ENCODE peak calls at places on chromosomes 3 and 15, in ten cellular contexts. One of them, this sample, is unnamed.
A peak's percentile ranks its signal among the peaks of the same experiment; 100 is the strongest.

GRCh38 chr3:150372320-150373118 is 35.6 kb upstream of the TSC22D2 start:
- DNase-seq in lower leg skin: no peak
- DNase-seq in transverse colon: no peak
- DNase-seq in ovary: no peak
- DNase-seq in upper lobe of left lung: no peak
- DNase-seq in sigmoid colon: no peak
- DNase-seq in testis: no peak
- DNase-seq in spleen: no peak
- DNase-seq in A549: peak; percentile 81
- DNase-seq in endothelial cell of umbilical vein: peak; percentile 47
- DNase-seq in this sample: no peak

GRCh38 chr15:57031605-57032004 is 113.2 kb downstream of the TCF12 start:
- DNase-seq in testis: peak; percentile 71
- DNase-seq in transverse colon: no peak
- DNase-seq in upper lobe of left lung: no peak
- DNase-seq in spleen: no peak
- DNase-seq in sigmoid colon: peak; percentile 70
- DNase-seq in endothelial cell of umbilical vein: peak; percentile 64
- DNase-seq in A549: peak; percentile 49
- DNase-seq in ovary: peak; percentile 40
- DNase-seq in lower leg skin: peak; percentile 58
- DNase-seq in this sample: no peak

GRCh38 chr15:20341901-20342605 is 199.5 kb downstream of the GOLGA6L6 start:
- DNase-seq in sigmoid colon: peak; percentile 92
- DNase-seq in spleen: peak; percentile 95
- DNase-seq in upper lobe of left lung: peak; percentile 95
- DNase-seq in endothelial cell of umbilical vein: peak; percentile 3
- DNase-seq in A549: peak; percentile 25
- DNase-seq in testis: no peak
- DNase-seq in transverse colon: peak; percentile 41
- DNase-seq in ovary: peak; percentile 63
- DNase-seq in lower leg skin: no peak
- DNase-seq in this sample: no peak

GRCh38 chr3:27789420-27789819 is 67.3 kb upstream of the EOMES start:
- DNase-seq in transverse colon: no peak
- DNase-seq in upper lobe of left lung: no peak
- DNase-seq in sigmoid colon: no peak
- DNase-seq in ovary: no peak
- DNase-seq in testis: no peak
- DNase-seq in endothelial cell of umbilical vein: no peak
- DNase-seq in spleen: no peak
- DNase-seq in lower leg skin: no peak
- DNase-seq in A549: no peak
- DNase-seq in this sample: no peak

GRCh38 chr3:123126051-123126450 is 59.2 kb downstream of the PDIA5 start:
- DNase-seq in A549: no peak
- DNase-seq in endothelial cell of umbilical vein: no peak
- DNase-seq in transverse colon: no peak
- DNase-seq in spleen: peak; percentile 48
- DNase-seq in ovary: no peak
- DNase-seq in upper lobe of left lung: no peak
- DNase-seq in testis: no peak
- DNase-seq in sigmoid colon: no peak
- DNase-seq in lower leg skin: no peak
- DNase-seq in this sample: no peak

GRCh38 chr3:83934208-83935150 is 1024.3 kb upstream of the CADM2 start:
- DNase-seq in spleen: no peak
- DNase-seq in transverse colon: no peak
- DNase-seq in upper lobe of left lung: no peak
- DNase-seq in testis: no peak
- DNase-seq in endothelial cell of umbilical vein: no peak
- DNase-seq in ovary: no peak
- DNase-seq in A549: peak; percentile 62
- DNase-seq in sigmoid colon: no peak
- DNase-seq in lower leg skin: peak; percentile 66
- DNase-seq in this sample: no peak

GRCh38 chr15:66700412-66700801 is 1.6 kb upstream of the SMAD6 start:
- DNase-seq in sigmoid colon: no peak
- DNase-seq in spleen: no peak
- DNase-seq in lower leg skin: no peak
- DNase-seq in upper lobe of left lung: no peak
- DNase-seq in testis: no peak
- DNase-seq in A549: no peak
- DNase-seq in transverse colon: no peak
- DNase-seq in endothelial cell of umbilical vein: no peak
- DNase-seq in ovary: no peak
- DNase-seq in this sample: peak; percentile 60

GRCh38 chr3:50542177-50543034 is 25.1 kb downstream of the C3orf18 start:
- DNase-seq in testis: peak; percentile 87
- DNase-seq in endothelial cell of umbilical vein: peak; percentile 63
- DNase-seq in lower leg skin: peak; percentile 63
- DNase-seq in upper lobe of left lung: no peak
- DNase-seq in ovary: peak; percentile 74
- DNase-seq in sigmoid colon: peak; percentile 80
- DNase-seq in spleen: peak; percentile 81
- DNase-seq in transverse colon: peak; percentile 75
- DNase-seq in A549: peak; percentile 42
- DNase-seq in this sample: peak; percentile 83

GRCh38 chr3:196947860-196948441 is 5.6 kb upstream of the NCBP2 start:
- DNase-seq in transverse colon: no peak
- DNase-seq in spleen: no peak
- DNase-seq in lower leg skin: no peak
- DNase-seq in endothelial cell of umbilical vein: no peak
- DNase-seq in sigmoid colon: no peak
- DNase-seq in A549: no peak
- DNase-seq in upper lobe of left lung: peak; percentile 67
- DNase-seq in testis: no peak
- DNase-seq in ovary: no peak
- DNase-seq in this sample: no peak
- TF ChIP-seq POLR2A in transverse colon: no peak
- TF ChIP-seq POLR2A in spleen: no peak
- TF ChIP-seq POLR2A in lower leg skin: no peak
- TF ChIP-seq POLR2A in endothelial cell of umbilical vein: no peak
- TF ChIP-seq POLR2A in sigmoid colon: no peak
- TF ChIP-seq POLR2A in A549: no peak
- TF ChIP-seq POLR2A in upper lobe of left lung: no peak
- TF ChIP-seq POLR2A in testis: no peak
- TF ChIP-seq POLR2A in ovary: no peak
- TF ChIP-seq POLR2A in this sample: no peak

GRCh38 chr15:90879730-90880366 is 4.5 kb upstream of the FES start:
- DNase-seq in testis: no peak
- DNase-seq in sigmoid colon: no peak
- DNase-seq in spleen: peak; percentile 79
- DNase-seq in A549: no peak
- DNase-seq in transverse colon: no peak
- DNase-seq in endothelial cell of umbilical vein: no peak
- DNase-seq in lower leg skin: no peak
- DNase-seq in upper lobe of left lung: peak; percentile 84
- DNase-seq in ovary: peak; percentile 26
- DNase-seq in this sample: no peak

GRCh38 chr15:90881181-90881977 is 2.9 kb upstream of the FES start:
- DNase-seq in upper lobe of left lung: peak; percentile 75
- DNase-seq in testis: no peak
- DNase-seq in spleen: peak; percentile 80
- DNase-seq in endothelial cell of umbilical vein: no peak
- DNase-seq in sigmoid colon: no peak
- DNase-seq in transverse colon: no peak
- DNase-seq in A549: no peak
- DNase-seq in lower leg skin: no peak
- DNase-seq in ovary: peak; percentile 24
- DNase-seq in this sample: no peak

GRCh38 chr15:90881978-90882721 is 2.2 kb upstream of the FES start:
- DNase-seq in upper lobe of left lung: peak; percentile 82
- DNase-seq in sigmoid colon: no peak
- DNase-seq in A549: no peak
- DNase-seq in endothelial cell of umbilical vein: no peak
- DNase-seq in lower leg skin: no peak
- DNase-seq in ovary: no peak
- DNase-seq in testis: no peak
- DNase-seq in transverse colon: no peak
- DNase-seq in spleen: peak; percentile 80
- DNase-seq in this sample: no peak

GRCh38 chr15:90878660-90879059 is 5.6 kb upstream of the FES start:
- DNase-seq in ovary: peak; percentile 19
- DNase-seq in sigmoid colon: no peak
- DNase-seq in transverse colon: no peak
- DNase-seq in endothelial cell of umbilical vein: no peak
- DNase-seq in A549: no peak
- DNase-seq in lower leg skin: no peak
- DNase-seq in testis: no peak
- DNase-seq in upper lobe of left lung: peak; percentile 70
- DNase-seq in spleen: no peak
- DNase-seq in this sample: no peak

GRCh38 chr15:90880381-90881145 is 3.7 kb upstream of the FES start:
- DNase-seq in A549: no peak
- DNase-seq in ovary: peak; percentile 25
- DNase-seq in endothelial cell of umbilical vein: no peak
- DNase-seq in sigmoid colon: no peak
- DNase-seq in transverse colon: no peak
- DNase-seq in lower leg skin: no peak
- DNase-seq in upper lobe of left lung: no peak
- DNase-seq in testis: no peak
- DNase-seq in spleen: no peak
- DNase-seq in this sample: no peak
- TF ChIP-seq POLR2A in A549: no peak
- TF ChIP-seq POLR2A in ovary: no peak
- TF ChIP-seq POLR2A in endothelial cell of umbilical vein: no peak
- TF ChIP-seq POLR2A in sigmoid colon: no peak
- TF ChIP-seq POLR2A in transverse colon: no peak
- TF ChIP-seq POLR2A in lower leg skin: no peak
- TF ChIP-seq POLR2A in upper lobe of left lung: no peak
- TF ChIP-seq POLR2A in testis: no peak
- TF ChIP-seq POLR2A in spleen: no peak
- TF ChIP-seq POLR2A in this sample: no peak

GRCh38 chr3:12483872-12484197 is 445 bp upstream of the TSEN2 start:
- DNase-seq in transverse colon: no peak
- DNase-seq in testis: no peak
- DNase-seq in ovary: peak; percentile 42
- DNase-seq in upper lobe of left lung: no peak
- DNase-seq in sigmoid colon: no peak
- DNase-seq in endothelial cell of umbilical vein: no peak
- DNase-seq in spleen: peak; percentile 81
- DNase-seq in A549: no peak
- DNase-seq in lower leg skin: no peak
- DNase-seq in this sample: no peak

GRCh38 chr3:12486001-12486400 is 1.7 kb downstream of the TSEN2 start:
- DNase-seq in spleen: no peak
- DNase-seq in testis: no peak
- DNase-seq in A549: no peak
- DNase-seq in endothelial cell of umbilical vein: no peak
- DNase-seq in sigmoid colon: no peak
- DNase-seq in transverse colon: no peak
- DNase-seq in lower leg skin: no peak
- DNase-seq in ovary: no peak
- DNase-seq in upper lobe of left lung: no peak
- DNase-seq in this sample: no peak

GRCh38 chr3:12484983-12485327 is 675 bp downstream of the TSEN2 start:
- DNase-seq in ovary: no peak
- DNase-seq in endothelial cell of umbilical vein: no peak
- DNase-seq in lower leg skin: no peak
- DNase-seq in spleen: no peak
- DNase-seq in A549: no peak
- DNase-seq in upper lobe of left lung: no peak
- DNase-seq in sigmoid colon: no peak
- DNase-seq in testis: no peak
- DNase-seq in transverse colon: no peak
- DNase-seq in this sample: no peak

GRCh38 chr3:12483364-12483763 is 916 bp upstream of the TSEN2 start:
- DNase-seq in A549: no peak
- DNase-seq in spleen: no peak
- DNase-seq in endothelial cell of umbilical vein: no peak
- DNase-seq in sigmoid colon: no peak
- DNase-seq in testis: no peak
- DNase-seq in transverse colon: no peak
- DNase-seq in ovary: no peak
- DNase-seq in lower leg skin: no peak
- DNase-seq in upper lobe of left lung: no peak
- DNase-seq in this sample: peak; percentile 16

GRCh38 chr3:12484198-12484982 is at the start of gene TSEN2:
- DNase-seq in endothelial cell of umbilical vein: peak; percentile 96
- DNase-seq in lower leg skin: peak; percentile 87
- DNase-seq in spleen: peak; percentile 99
- DNase-seq in transverse colon: peak; percentile 96
- DNase-seq in upper lobe of left lung: peak; percentile 99
- DNase-seq in testis: peak; percentile 94
- DNase-seq in sigmoid colon: peak; percentile 97
- DNase-seq in A549: peak; percentile 95
- DNase-seq in ovary: peak; percentile 97
- DNase-seq in this sample: peak; percentile 98
- TF ChIP-seq POLR2A in endothelial cell of umbilical vein: peak; percentile 86
- TF ChIP-seq POLR2A in lower leg skin: no peak
- TF ChIP-seq POLR2A in spleen: peak; percentile 54
- TF ChIP-seq POLR2A in transverse colon: peak; percentile 93
- TF ChIP-seq POLR2A in upper lobe of left lung: peak; percentile 74
- TF ChIP-seq POLR2A in testis: peak; percentile 40
- TF ChIP-seq POLR2A in sigmoid colon: peak; percentile 90
- TF ChIP-seq POLR2A in A549: peak; percentile 95
- TF ChIP-seq POLR2A in ovary: peak; percentile 34
- TF ChIP-seq POLR2A in this sample: peak; percentile 77

GRCh38 chr3:154098396-154098795 is 22.8 kb upstream of the ARHGEF26 start:
- DNase-seq in upper lobe of left lung: no peak
- DNase-seq in A549: no peak
- DNase-seq in ovary: no peak
- DNase-seq in lower leg skin: no peak
- DNase-seq in spleen: no peak
- DNase-seq in testis: no peak
- DNase-seq in transverse colon: no peak
- DNase-seq in sigmoid colon: no peak
- DNase-seq in endothelial cell of umbilical vein: no peak
- DNase-seq in this sample: no peak

GRCh38 chr3:154090116-154090420 is 31.1 kb upstream of the ARHGEF26 start:
- DNase-seq in transverse colon: no peak
- DNase-seq in testis: no peak
- DNase-seq in ovary: no peak
- DNase-seq in sigmoid colon: no peak
- DNase-seq in upper lobe of left lung: no peak
- DNase-seq in lower leg skin: no peak
- DNase-seq in endothelial cell of umbilical vein: peak; percentile 67
- DNase-seq in A549: no peak
- DNase-seq in spleen: no peak
- DNase-seq in this sample: no peak

GRCh38 chr3:154100556-154100955 is 20.6 kb upstream of the ARHGEF26 start:
- DNase-seq in lower leg skin: no peak
- DNase-seq in upper lobe of left lung: no peak
- DNase-seq in A549: no peak
- DNase-seq in ovary: no peak
- DNase-seq in testis: no peak
- DNase-seq in sigmoid colon: no peak
- DNase-seq in endothelial cell of umbilical vein: no peak
- DNase-seq in spleen: no peak
- DNase-seq in transverse colon: no peak
- DNase-seq in this sample: no peak

GRCh38 chr3:154101250-154101649 is 19.9 kb upstream of the ARHGEF26 start:
- DNase-seq in testis: no peak
- DNase-seq in A549: no peak
- DNase-seq in sigmoid colon: no peak
- DNase-seq in lower leg skin: no peak
- DNase-seq in endothelial cell of umbilical vein: no peak
- DNase-seq in spleen: no peak
- DNase-seq in upper lobe of left lung: no peak
- DNase-seq in ovary: no peak
- DNase-seq in transverse colon: no peak
- DNase-seq in this sample: no peak

DNA sequence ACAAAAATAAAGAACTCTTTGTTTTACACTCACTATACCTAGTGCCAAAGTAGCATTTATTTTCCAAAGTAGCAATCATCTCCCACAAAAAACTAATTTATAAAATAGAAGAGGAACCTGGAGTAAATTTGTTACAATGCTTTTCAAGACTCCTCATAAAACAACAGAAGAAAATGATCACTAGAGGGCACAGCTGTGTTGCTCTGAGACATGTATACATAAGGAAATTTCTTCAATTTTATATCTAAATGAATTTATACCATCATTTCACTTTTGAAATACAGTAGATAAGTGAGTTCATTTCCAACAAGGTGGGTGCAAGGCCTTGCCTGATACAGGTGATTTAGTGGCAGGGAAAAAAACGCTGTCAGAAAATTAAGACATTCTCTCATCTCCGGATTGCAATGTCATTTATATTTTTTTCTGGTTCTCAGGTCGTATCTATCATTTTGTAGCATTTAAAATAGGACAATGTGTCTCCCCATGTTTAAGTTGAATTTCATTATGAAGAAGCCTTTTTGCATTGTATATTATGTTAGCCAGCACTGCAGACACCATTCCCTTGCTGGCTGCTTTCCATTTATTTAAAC is 25.3 kb upstream of the ARHGEF26 start:
- DNase-seq in upper lobe of left lung: no peak
- DNase-seq in transverse colon: no peak
- DNase-seq in A549: peak; percentile 42
- DNase-seq in spleen: no peak
- DNase-seq in ovary: no peak
- DNase-seq in endothelial cell of umbilical vein: peak; percentile 42
- DNase-seq in sigmoid colon: no peak
- DNase-seq in testis: no peak
- DNase-seq in lower leg skin: no peak
- DNase-seq in this sample: no peak
- TF ChIP-seq POLR2A in upper lobe of left lung: no peak
- TF ChIP-seq POLR2A in transverse colon: no peak
- TF ChIP-seq POLR2A in A549: no peak
- TF ChIP-seq POLR2A in spleen: no peak
- TF ChIP-seq POLR2A in ovary: no peak
- TF ChIP-seq POLR2A in endothelial cell of umbilical vein: no peak
- TF ChIP-seq POLR2A in sigmoid colon: no peak
- TF ChIP-seq POLR2A in testis: no peak
- TF ChIP-seq POLR2A in lower leg skin: no peak
- TF ChIP-seq POLR2A in this sample: no peak

This sample was measured in erythroblast.